ENCODE peak calls at places on chromosomes 12 and 14, in five cellular contexts. O, J, P, F and N are unnamed samples.

GRCh38 chr12:100672075-100672592 is 98.7 kb downstream of the GAS2L3 start:
- DNase-seq in O (no peak), P (no peak), J (no peak), F (no peak), N (peak; percentile 12)

GRCh38 chr12:26114720-26115406 is 10.0 kb downstream of the BHLHE41 start:
- DNase-seq in J (no peak), O (no peak), F (no peak), P (no peak), N (no peak)

GRCh38 chr14:51511265-51511664 is 140.4 kb upstream of the FRMD6 start:
- DNase-seq in P (no peak), J (no peak), O (no peak), F (no peak), N (no peak)

GRCh38 chr12:7113389-7113871 is 4.4 kb upstream of the C1RL start:
- DNase-seq in F (no peak), P (peak; percentile 72), O (no peak), J (no peak), N (peak; percentile 56)

GRCh38 chr14:75525969-75526368 is 3.7 kb downstream of the BATF start:
- DNase-seq in J (no peak), F (no peak), P (no peak), O (no peak), N (no peak)

GRCh38 chr14:36658091-36659009 is 3.3 kb upstream of the PAX9 start:
- DNase-seq in J (no peak), P (no peak), O (no peak), F (no peak), N (no peak)

GRCh38 chr12:52698634-52699340 is 4.5 kb downstream of the KRT77 start:
- DNase-seq in O (no peak), J (no peak), P (no peak), F (no peak), N (no peak)

GRCh38 chr12:12608557-12608957 is 3.1 kb upstream of the CREBL2 start:
- DNase-seq in F (no peak), J (no peak), P (no peak), O (no peak), N (no peak)

GRCh38 chr14:94042433-94043091 is 16.4 kb downstream of the OTUB2 start:
- DNase-seq in O (no peak), F (no peak), P (no peak), J (no peak), N (no peak)

GRCh38 chr14:91745329-91745728 is 13.4 kb upstream of the CATSPERB start:
- DNase-seq in F (no peak), O (no peak), J (no peak), P (no peak), N (peak; percentile 25)

GRCh38 chr12:93274937-93275336 is 102.8 kb upstream of the NUDT4 start:
- DNase-seq in O (no peak), P (no peak), F (no peak), J (no peak), N (no peak)

GRCh38 chr14:33938131-33938949 is 12.5 kb downstream of the EGLN3 start:
- DNase-seq in P (peak; percentile 77), J (peak; percentile 81), F (peak; percentile 58), O (peak; percentile 40), N (peak; percentile 16)

GRCh38 chr12:80766897-80767296 is 50.2 kb downstream of the MYF5 start:
- DNase-seq in P (no peak), O (no peak), J (no peak), F (no peak), N (no peak)

GRCh38 chr12:70692681-70693288 is 55.6 kb upstream of the PTPRB start:
- DNase-seq in J (no peak), P (peak; percentile 61), F (no peak), O (no peak), N (peak; percentile 24)

GRCh38 chr12:102484017-102484731 is 3.8 kb upstream of the IGF1 start:
- DNase-seq in P (peak; percentile 72), J (peak; percentile 44), F (peak; percentile 45), O (peak; percentile 16), N (peak; percentile 66)

GRCh38 chr14:78335531-78335930 is 165.4 kb downstream of the NRXN3 start:
- DNase-seq in F (no peak), O (no peak), P (no peak), J (no peak), N (no peak)

GRCh38 chr14:94062344-94062904 is 18.6 kb downstream of the DDX24 start:
- DNase-seq in P (no peak), O (no peak), F (no peak), J (no peak), N (peak; percentile 55)

GRCh38 chr14:54209501-54210231 is 187.1 kb upstream of the CDKN3 start:
- DNase-seq in P (peak; percentile 68), J (no peak), F (no peak), O (no peak), N (peak; percentile 44)

GRCh38 chr14:104930526-104931322 is 6.0 kb downstream of the PLD4 start:
- DNase-seq in P (no peak), F (no peak), O (no peak), J (no peak), N (no peak)

GRCh38 chr14:96852823-96853422 is 55.7 kb downstream of the VRK1 start:
- DNase-seq in F (no peak), O (no peak), P (peak; percentile 81), J (no peak), N (peak; percentile 72)

GRCh38 chr14:94932589-94932988 is 162.7 kb upstream of the GSC start:
- DNase-seq in F (no peak), O (no peak), J (no peak), P (no peak), N (no peak)

GRCh38 chr14:95307402-95308041 is 12.2 kb downstream of the CLMN start:
- DNase-seq in O (no peak), J (no peak), F (no peak), P (no peak), N (no peak)

GRCh38 chr12:30010071-30011052 is 226.6 kb upstream of the TMTC1 start:
- DNase-seq in P (no peak), F (no peak), J (no peak), O (no peak), N (no peak)

GRCh38 chr14:104680056-104680805 is 9.2 kb upstream of the INF2 start:
- DNase-seq in J (no peak), O (no peak), P (peak; percentile 79), F (no peak), N (peak; percentile 84)

GRCh38 chr12:77032406-77032805 is 33.0 kb downstream of the E2F7 start:
- DNase-seq in O (no peak), P (no peak), J (no peak), F (no peak), N (peak; percentile 46)

GRCh38 chr12:112616469-112617190 is 174.9 kb upstream of the RPH3A start:
- DNase-seq in F (no peak), J (no peak), O (no peak), P (no peak), N (no peak)

GRCh38 chr14:41586237-41586636 is 20.4 kb upstream of the LRFN5 start:
- DNase-seq in P (no peak), O (no peak), F (no peak), J (no peak), N (peak; percentile 12)

GRCh38 chr14:51304956-51305355 is 64.9 kb downstream of the TMX1 start:
- DNase-seq in P (peak; percentile 85), J (no peak), O (no peak), F (no peak), N (peak; percentile 94)

GRCh38 chr12:62582065-62582366 is 115.4 kb downstream of the MON2 start:
- DNase-seq in O (no peak), F (no peak), J (no peak), P (no peak), N (no peak)
- TF ChIP-seq CTCF in O (no peak), F (no peak), J (no peak), P (no peak), N (no peak)

DNA sequence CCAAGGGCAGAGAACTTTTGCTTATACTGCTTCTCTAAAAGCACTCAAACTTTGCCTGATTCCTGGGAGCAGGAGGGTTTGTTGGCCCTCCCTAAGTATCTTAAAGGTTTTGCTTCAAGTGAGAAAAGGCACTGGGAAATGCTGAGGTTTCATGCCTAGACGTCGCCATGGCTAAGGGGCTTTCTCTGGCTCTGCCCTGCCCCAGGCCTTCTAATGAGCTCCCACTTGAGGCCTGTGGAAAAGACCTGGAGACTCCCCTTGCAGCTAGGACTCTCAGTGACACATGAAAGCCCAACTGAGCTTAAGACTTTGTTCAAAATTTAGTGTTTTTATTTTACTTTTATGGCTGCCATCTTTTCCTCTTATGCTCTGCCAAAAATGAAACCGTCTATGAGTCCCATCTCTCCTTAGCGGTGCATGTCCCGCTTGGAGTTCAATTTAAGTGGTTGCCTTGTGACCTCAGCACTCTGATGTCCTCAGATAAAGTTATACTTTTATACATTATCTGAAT is 49.3 kb downstream of the EIF2S3B start:
- DNase-seq in P (no peak), J (no peak), O (no peak), F (no peak), N (no peak)
- H3K4me3 ChIP-seq in P (no peak overlapping the region), J (no peak overlapping the region), O (no peak overlapping the region), F (no peak overlapping the region), N (no peak overlapping the region)

DNA sequence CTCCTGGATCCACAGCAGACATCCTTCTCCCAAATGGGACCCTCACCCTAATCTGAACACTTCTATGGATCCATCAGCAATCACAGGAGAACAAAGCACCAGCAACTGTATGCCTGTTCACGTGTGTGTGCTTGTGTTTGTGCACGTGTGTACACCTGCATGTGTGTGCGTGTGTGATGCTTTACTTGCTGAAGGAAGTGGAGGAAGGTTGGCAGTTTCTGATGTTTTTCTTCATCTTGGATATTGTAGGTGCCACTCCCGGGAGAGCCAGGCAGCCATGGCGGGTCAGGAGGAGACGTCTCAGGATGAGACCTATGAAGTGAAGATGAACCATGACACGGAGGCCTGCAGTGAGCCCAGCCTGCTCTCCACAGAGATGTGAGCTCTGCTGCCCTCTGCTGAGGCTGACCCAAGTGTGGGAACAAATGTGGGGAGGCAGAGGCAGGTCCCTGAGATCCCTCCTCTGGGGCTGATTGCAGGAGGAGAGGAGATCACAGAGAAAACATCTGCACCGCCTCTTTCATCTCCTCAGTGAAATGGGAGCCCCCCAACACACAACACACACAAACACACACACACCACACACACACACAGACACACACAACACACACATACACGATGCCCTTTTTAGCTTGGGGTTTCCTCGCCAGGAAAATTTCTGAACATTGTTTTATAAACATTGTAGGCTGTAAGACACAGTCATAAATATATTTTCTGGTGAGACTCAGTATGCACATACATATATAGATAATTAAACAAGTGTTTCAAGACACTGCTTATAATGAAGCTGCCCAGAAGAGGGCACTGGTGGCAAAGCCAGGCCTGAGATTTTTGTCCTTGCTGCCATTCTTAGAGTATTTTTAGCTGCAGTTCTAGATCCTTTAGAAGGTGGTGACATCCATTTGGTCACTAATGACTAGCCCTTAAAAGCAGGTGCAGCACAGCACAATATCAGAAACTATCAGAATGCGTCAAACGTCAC is 112.2 kb upstream of the FKBP4 start:
- DNase-seq in J (no peak), P (peak; percentile 43), O (no peak), F (no peak), N (peak; percentile 54)
- TF ChIP-seq CTCF in J (no peak), P (peak; percentile 36), O (no peak), F (peak; percentile 54), N (peak; percentile 46)

DNA sequence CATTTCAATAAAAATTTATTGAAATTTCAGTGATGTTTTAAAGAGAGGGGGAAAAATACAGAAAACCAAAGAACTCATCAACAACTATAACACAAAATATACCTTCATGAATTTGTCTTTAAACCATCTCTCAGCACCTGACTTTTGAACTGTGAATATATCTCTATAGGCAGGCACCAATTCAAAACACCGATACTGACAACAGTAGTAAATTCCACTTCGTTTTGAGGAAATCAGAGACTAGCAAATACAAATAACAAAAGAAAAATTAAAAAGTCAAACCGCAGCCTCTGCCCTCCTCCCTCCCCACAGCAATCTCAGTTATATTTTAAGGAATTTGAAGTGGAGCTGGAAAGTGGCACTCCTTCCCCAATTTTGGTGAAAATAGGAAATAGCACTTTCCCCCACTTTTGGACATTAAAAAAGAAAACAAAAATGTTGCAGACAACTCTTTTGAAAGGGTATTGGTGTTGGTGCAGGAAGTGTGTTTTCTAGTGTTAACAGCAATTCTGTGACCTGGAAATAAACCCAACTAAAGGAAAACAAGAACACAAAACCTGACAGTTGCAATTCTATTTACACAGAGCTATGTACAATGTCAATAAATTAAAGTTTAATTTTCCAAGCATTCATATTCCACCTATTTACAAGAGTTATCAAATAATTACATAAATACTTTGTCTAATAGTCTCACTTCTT is 13.6 kb downstream of the TBX3 start:
- DNase-seq in J (no peak), P (no peak), O (no peak), F (no peak), N (no peak)
- H3K4me3 ChIP-seq in J (no peak overlapping the region), P (no peak overlapping the region), O (peak overlapping the region; percentile 0), F (no peak overlapping the region), N (no peak overlapping the region)